ENCODE peak calls at places on chromosomes 5 and 9, in eight cellular contexts. B, N, U, X, V, G, F and A are unnamed samples.

GRCh38 chr5:157387683-157388093 is 72.3 kb upstream of the NIPAL4 start:
- DNase-seq in B (peak; percentile 87), N (peak; percentile 91), U (peak; percentile 95), X (no peak), V (peak; percentile 38), G (peak; percentile 40), F (peak; percentile 77), A (peak; percentile 89)

GRCh38 chr5:141507387-141508091 is 18.7 kb downstream of the PCDHGC5 start:
- DNase-seq in B (peak; percentile 78), N (peak; percentile 79), U (peak; percentile 91), X (peak; percentile 59), V (no peak), G (no peak), F (peak; percentile 91), A (peak; percentile 75)

GRCh38 chr5:109347252-109347888 is 62.4 kb downstream of the PJA2 start:
- DNase-seq in B (no peak), N (no peak), U (no peak), X (no peak), V (no peak), G (no peak), F (no peak), A (no peak)

GRCh38 chr5:92775711-92776615 is 805.1 kb downstream of the NR2F1-AS1 start:
- DNase-seq in B (peak; percentile 38), N (no peak), U (peak; percentile 3), X (no peak), V (no peak), G (no peak), F (peak; percentile 18), A (no peak)

GRCh38 chr9:89912605-89912953 is 307.8 kb downstream of the GADD45G start:
- DNase-seq in B (no peak), N (no peak), U (no peak), X (no peak), V (no peak), G (no peak), F (no peak), A (no peak)

GRCh38 chr5:38292228-38292627 is 33.9 kb downstream of the EGFLAM start:
- DNase-seq in B (no peak), N (no peak), U (no peak), X (no peak), V (no peak), G (no peak), F (no peak), A (no peak)

GRCh38 chr5:160390787-160391696 is 8.8 kb downstream of the FAM200C start:
- DNase-seq in B (peak; percentile 50), N (peak; percentile 50), U (peak; percentile 43), X (peak; percentile 46), V (no peak), G (no peak), F (peak; percentile 51), A (no peak)

GRCh38 chr5:1647580-1647979 is 123.8 kb upstream of the LPCAT1 start:
- DNase-seq in B (no peak), N (no peak), U (no peak), X (no peak), V (no peak), G (no peak), F (no peak), A (no peak)

GRCh38 chr5:154611341-154611767 is 133.3 kb upstream of the HAND1 start:
- DNase-seq in B (peak; percentile 12), N (peak; percentile 21), U (peak; percentile 26), X (peak; percentile 76), V (no peak), G (no peak), F (peak; percentile 23), A (no peak)

GRCh38 chr5:19795218-19795617 is 192.8 kb downstream of the CDH18 start:
- DNase-seq in B (peak; percentile 40), N (peak; percentile 68), U (peak; percentile 21), X (no peak), V (no peak), G (no peak), F (peak; percentile 53), A (no peak)

GRCh38 chr5:172424111-172424490 is 30.2 kb downstream of the SH3PXD2B start:
- DNase-seq in B (no peak), N (no peak), U (no peak), X (no peak), V (no peak), G (no peak), F (no peak), A (no peak)

GRCh38 chr5:180467028-180467427 is 27.2 kb upstream of the CNOT6 start:
- DNase-seq in B (peak; percentile 43), N (peak; percentile 39), U (peak; percentile 35), X (peak; percentile 89), V (no peak), G (peak; percentile 83), F (peak; percentile 15), A (no peak)

GRCh38 chr5:14582797-14583137 is 1.2 kb downstream of the OTULINL start:
- DNase-seq in B (no peak), N (no peak), U (no peak), X (no peak), V (no peak), G (no peak), F (no peak), A (no peak)

GRCh38 chr9:136187683-136188586 is 17.0 kb downstream of the LHX3 start:
- DNase-seq in B (no peak), N (no peak), U (no peak), X (no peak), V (no peak), G (no peak), F (no peak), A (no peak)

GRCh38 chr5:104347119-104347708 is 784.6 kb upstream of the NUDT12 start:
- DNase-seq in B (peak; percentile 63), N (peak; percentile 66), U (peak; percentile 3), X (no peak), V (peak; percentile 6), G (no peak), F (peak; percentile 73), A (peak; percentile 5)

GRCh38 chr9:135975834-135976233 is 14.7 kb upstream of the UBAC1 start:
- DNase-seq in B (no peak), N (no peak), U (no peak), X (no peak), V (no peak), G (peak; percentile 48), F (no peak), A (no peak)

GRCh38 chr5:178542455-178542854 is 47.7 kb downstream of the COL23A1 start:
- DNase-seq in B (no peak), N (peak; percentile 11), U (peak; percentile 56), X (no peak), V (no peak), G (no peak), F (peak; percentile 14), A (no peak)

GRCh38 chr5:9066349-9066748 is 479.5 kb downstream of the SEMA5A start:
- DNase-seq in B (no peak), N (no peak), U (no peak), X (no peak), V (no peak), G (no peak), F (no peak), A (no peak)

GRCh38 chr9:38434365-38434764 is 10.1 kb upstream of the IGFBPL1 start:
- DNase-seq in B (no peak), N (no peak), U (no peak), X (no peak), V (no peak), G (no peak), F (no peak), A (no peak)

GRCh38 chr9:38434833-38435232 is 10.6 kb upstream of the IGFBPL1 start:
- DNase-seq in B (no peak), N (no peak), U (peak; percentile 25), X (no peak), V (no peak), G (no peak), F (no peak), A (no peak)

GRCh38 chr9:38431101-38431500 is 6.8 kb upstream of the IGFBPL1 start:
- DNase-seq in B (no peak), N (no peak), U (no peak), X (no peak), V (no peak), G (no peak), F (no peak), A (no peak)

GRCh38 chr9:38435526-38435925 is 11.3 kb upstream of the IGFBPL1 start:
- DNase-seq in B (no peak), N (no peak), U (peak; percentile 83), X (no peak), V (no peak), G (no peak), F (no peak), A (no peak)

DNA sequence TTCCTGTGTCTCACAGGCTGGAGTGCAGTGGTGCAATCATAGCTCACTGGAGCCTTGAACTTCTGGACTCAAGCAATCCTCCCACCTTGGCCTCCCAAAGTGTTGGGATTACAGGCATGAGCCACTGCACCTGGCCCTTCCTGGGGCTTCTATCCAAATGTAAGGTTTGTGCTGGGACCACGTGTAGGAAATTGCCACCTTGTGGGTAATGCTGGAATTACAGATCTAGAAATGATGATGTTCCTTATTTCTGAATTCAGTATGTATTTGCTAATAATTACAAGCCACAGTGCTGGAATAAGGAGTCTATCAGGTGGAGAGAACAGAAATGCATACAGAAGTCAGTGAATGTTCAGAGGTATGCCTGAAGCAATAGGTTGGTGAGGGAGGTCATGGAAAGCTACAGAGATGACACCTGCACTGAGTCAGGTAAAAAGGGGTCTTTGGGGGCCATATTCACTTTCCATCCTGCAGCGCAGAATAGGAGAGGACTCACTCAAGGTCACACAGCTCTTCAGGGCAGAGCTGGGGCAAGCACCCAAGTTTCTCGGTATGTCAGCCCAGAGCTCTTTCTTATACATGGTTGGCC is 8.8 kb upstream of the IGFBPL1 start:
- DNase-seq in B (peak; percentile 69), N (peak; percentile 64), U (peak; percentile 46), X (no peak), V (peak; percentile 37), G (peak; percentile 34), F (peak; percentile 72), A (peak; percentile 7)
- TF ChIP-seq CTCF in B (peak; percentile 57), N (peak; percentile 61), U (peak; percentile 65), X (peak; percentile 34), V (peak; percentile 60), G (peak; percentile 59), F (peak; percentile 68), A (peak; percentile 37)

GRCh38 chr5:84255318-84255717 is 129.4 kb downstream of the EDIL3 start:
- DNase-seq in B (peak; percentile 66), N (peak; percentile 62), U (peak; percentile 64), X (no peak), V (peak; percentile 47), G (no peak), F (peak; percentile 68), A (no peak)
- H3K4me3 ChIP-seq in B (no peak overlapping the region), N (no peak overlapping the region), U (no peak overlapping the region), X (no peak overlapping the region), V (no peak overlapping the region), G (no peak overlapping the region), F (no peak overlapping the region), A (no peak overlapping the region)

GRCh38 chr5:150600951-150601773 is 39.3 kb upstream of the SYNPO start:
- DNase-seq in B (no peak), N (no peak), U (peak; percentile 56), X (peak; percentile 68), V (no peak), G (no peak), F (no peak), A (no peak)
- TF ChIP-seq CTCF in B (no peak), N (no peak), U (no peak), X (no peak), V (no peak), G (no peak), F (no peak), A (no peak)

GRCh38 chr9:33455952-33456351 is 8.6 kb upstream of the AQP3 start:
- DNase-seq in B (no peak), N (no peak), U (no peak), X (no peak), V (no peak), G (no peak), F (no peak), A (no peak)
- H3K4me3 ChIP-seq in B (no peak overlapping the region), N (no peak overlapping the region), U (no peak overlapping the region), X (no peak overlapping the region), V (no peak overlapping the region), G (no peak overlapping the region), F (no peak overlapping the region), A (no peak overlapping the region)

GRCh38 chr5:2746642-2747041 is 4.8 kb downstream of the IRX2 start:
- DNase-seq in B (no peak), N (no peak), U (peak; percentile 77), X (no peak), V (no peak), G (no peak), F (no peak), A (no peak)
- TF ChIP-seq CTCF in B (no peak), N (no peak), U (peak; percentile 33), X (no peak), V (no peak), G (peak; percentile 19), F (no peak), A (no peak)